ENCODE peak calls at places on chromosomes 3 and 15, in eight cellular contexts. Y is AG09319, X is psoas muscle, F is nephron progenitor cell, A is progenitor cell of endocrine pancreas, U is right lobe of liver, B is AG04450, O is Peyer's patch. W is an unnamed sample.
A peak's percentile ranks its signal among the peaks of the same experiment; 100 is the strongest.

GRCh38 chr3:124059580-124059979 is 67.7 kb upstream of the ROPN1 start:
- DNase-seq in O (no peak), X (no peak), A (no peak), F (no peak), Y (no peak), B (no peak), U (no peak), W (no peak)

GRCh38 chr15:31372635-31373091 is 46.0 kb downstream of the KLF13 start:
- DNase-seq in A (no peak), U (no peak), Y (peak; percentile 54), B (peak; percentile 34), X (peak; percentile 73), F (peak; percentile 45), O (no peak), W (peak; percentile 89)

GRCh38 chr15:49452595-49452994 is 29.6 kb downstream of the FGF7 start:
- DNase-seq in X (no peak), F (no peak), O (no peak), A (no peak), U (no peak), Y (no peak), B (no peak), W (no peak)

GRCh38 chr15:41849861-41850260 is 11.2 kb downstream of the PLA2G4B start:
- DNase-seq in O (no peak), B (no peak), F (no peak), U (no peak), A (no peak), X (no peak), Y (no peak), W (no peak)

GRCh38 chr3:23264413-23264812 is 61.3 kb downstream of the UBE2E2 start:
- DNase-seq in X (no peak), Y (no peak), A (no peak), O (no peak), U (no peak), F (no peak), B (peak; percentile 24), W (no peak)

GRCh38 chr15:33742807-33743206 is 225.5 kb upstream of the CHRM5 start:
- DNase-seq in X (no peak), B (no peak), Y (no peak), U (no peak), F (no peak), O (no peak), A (no peak), W (no peak)

GRCh38 chr3:20080956-20081554 is 40.8 kb downstream of the KAT2B start:
- DNase-seq in A (no peak), O (peak; percentile 69), F (peak; percentile 47), Y (no peak), U (peak; percentile 94), X (peak; percentile 81), B (no peak), W (peak; percentile 15)

GRCh38 chr3:71859128-71859519 is 74.2 kb upstream of the PROK2 start:
- DNase-seq in A (no peak), B (no peak), Y (no peak), X (no peak), U (no peak), F (no peak), O (no peak), W (no peak)

DNA sequence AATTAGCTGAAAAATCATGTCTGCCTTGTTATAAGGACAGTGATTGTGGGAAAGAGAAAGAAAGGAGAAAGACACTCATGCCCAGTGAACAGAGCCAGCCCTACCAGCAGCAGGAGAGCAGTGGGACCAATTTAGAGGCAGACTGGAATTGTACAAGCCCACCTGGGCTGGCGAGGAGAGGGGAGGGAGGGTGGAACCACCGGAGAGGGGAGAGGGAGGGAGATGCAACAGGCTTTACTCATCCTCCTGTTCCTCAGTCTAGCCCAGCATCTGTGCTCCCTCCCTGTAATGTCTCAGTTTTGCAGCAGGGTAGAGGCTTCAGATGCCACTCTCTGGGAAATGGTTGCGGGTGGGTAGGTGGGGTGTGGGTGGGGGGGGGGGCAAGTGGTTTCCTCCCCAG is 54.7 kb downstream of the RAB11A start:
- DNase-seq in Y (no peak), B (no peak), O (no peak), F (no peak), A (no peak), U (no peak), X (no peak), W (no peak)
- TF ChIP-seq CTCF in Y (no peak), B (no peak), O (no peak), F (no peak), A (no peak), U (no peak), X (no peak), W (no peak)

DNA sequence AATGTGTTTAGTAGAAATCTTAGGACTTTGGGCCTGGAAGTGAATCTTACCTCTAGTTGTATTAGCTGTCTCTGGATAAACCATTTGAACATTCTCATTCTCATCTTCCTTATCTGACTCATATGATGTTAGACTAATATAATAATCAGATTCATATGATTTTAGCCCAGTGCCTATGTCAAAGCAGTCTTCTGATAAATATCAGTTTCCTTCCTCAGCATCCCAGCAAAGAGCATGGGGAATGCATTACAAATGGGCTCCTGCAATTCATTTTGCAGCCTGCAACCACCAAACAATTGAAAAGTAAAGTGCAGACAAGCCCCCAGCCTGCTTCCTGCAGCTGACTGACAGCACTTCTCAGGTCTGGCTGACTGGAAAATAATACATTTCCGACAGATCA is 78.2 kb upstream of the STAC start:
- DNase-seq in X (no peak), U (no peak), O (no peak), A (no peak), F (no peak), Y (no peak), B (no peak), W (no peak)
- TF ChIP-seq CTCF in X (no peak), U (no peak), O (no peak), A (no peak), F (no peak), Y (no peak), B (no peak), W (no peak)

GRCh38 chr3:157512534-157512933 is 9.3 kb upstream of the VEPH1 start:
- DNase-seq in B (no peak), U (no peak), F (no peak), O (no peak), A (no peak), Y (no peak), X (no peak), W (no peak)
- TF ChIP-seq CTCF in B (no peak), U (no peak), F (no peak), O (no peak), A (no peak), Y (no peak), X (no peak), W (no peak)

GRCh38 chr3:42654331-42655201 is 1.1 kb downstream of the ZBTB47 start:
- DNase-seq in Y (no peak), A (peak; percentile 57), O (no peak), F (peak; percentile 76), B (no peak), U (no peak), X (peak; percentile 77), W (peak; percentile 71)
- TF ChIP-seq CTCF in Y (peak; percentile 17), A (peak; percentile 42), O (no peak), F (no peak), B (no peak), U (no peak), X (no peak), W (no peak)

DNA sequence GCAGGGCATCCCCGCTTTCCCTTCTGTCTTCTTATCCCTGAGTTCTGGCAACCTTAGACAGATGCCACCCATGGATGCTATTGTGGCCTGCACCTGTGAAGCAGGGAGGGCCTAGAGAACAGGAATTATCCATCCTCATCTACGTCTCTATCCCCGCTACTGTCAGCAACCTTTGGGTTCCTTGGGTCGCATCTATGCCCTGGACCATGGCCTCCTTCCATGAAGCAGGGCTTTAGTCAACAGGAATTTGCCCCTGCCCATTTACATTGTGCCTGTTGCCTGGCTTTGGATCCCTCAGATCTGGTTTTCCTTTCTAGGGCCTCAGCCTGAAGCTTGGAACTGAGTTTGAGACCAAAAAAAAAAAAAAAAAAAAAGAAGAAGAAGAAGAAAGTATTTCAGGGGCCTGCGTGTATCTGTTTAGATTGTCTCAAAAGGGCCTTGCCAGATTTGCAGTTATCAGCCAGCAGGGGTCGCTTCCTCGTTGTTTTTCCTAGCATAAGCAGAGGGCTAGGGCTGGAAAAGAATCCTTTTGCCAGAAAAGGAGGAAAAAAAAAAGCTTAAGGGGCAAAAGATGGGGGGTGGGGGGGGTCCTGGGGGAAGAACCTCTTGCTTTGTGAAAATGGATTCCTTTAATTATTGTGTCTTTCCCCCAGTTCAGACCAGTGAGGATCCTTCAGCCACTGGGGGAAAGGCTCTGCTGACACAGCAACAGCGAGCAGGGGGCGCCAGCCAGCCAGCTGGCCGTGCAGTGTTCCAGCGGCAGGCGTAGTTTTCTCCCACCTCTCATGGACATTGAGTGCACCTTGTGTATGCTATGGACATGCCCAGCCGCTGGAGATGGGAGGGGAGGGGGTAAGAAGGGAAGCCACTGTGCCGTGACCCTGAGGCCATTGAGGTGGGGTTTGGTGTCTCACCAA is 65.7 kb upstream of the ALDH1L1 start:
- DNase-seq in X (peak; percentile 66), O (peak; percentile 60), Y (peak; percentile 30), B (peak; percentile 46), A (no peak), U (no peak), F (peak; percentile 57), W (peak; percentile 56)
- TF ChIP-seq CTCF in X (peak; percentile 58), O (peak; percentile 21), Y (peak; percentile 55), B (peak; percentile 70), A (peak; percentile 63), U (peak; percentile 62), F (peak; percentile 38), W (peak; percentile 58)

GRCh38 chr3:8938021-8938420 is 25.3 kb downstream of the RAD18 start:
- DNase-seq in U (no peak), Y (no peak), O (no peak), A (no peak), F (no peak), X (no peak), B (no peak), W (no peak)
- TF ChIP-seq CTCF in U (peak; percentile 38), Y (peak; percentile 26), O (peak; percentile 5), A (peak; percentile 45), F (peak; percentile 34), X (no peak), B (peak; percentile 48), W (peak; percentile 31)

GRCh38 chr3:195906865-195907729 is 1.3 kb downstream of the TNK2 start:
- DNase-seq in A (no peak), B (no peak), X (peak; percentile 60), Y (no peak), U (peak; percentile 61), O (peak; percentile 80), F (no peak), W (no peak)
- TF ChIP-seq CTCF in A (no peak), B (no peak), X (no peak), Y (no peak), U (no peak), O (no peak), F (no peak), W (no peak)

DNA sequence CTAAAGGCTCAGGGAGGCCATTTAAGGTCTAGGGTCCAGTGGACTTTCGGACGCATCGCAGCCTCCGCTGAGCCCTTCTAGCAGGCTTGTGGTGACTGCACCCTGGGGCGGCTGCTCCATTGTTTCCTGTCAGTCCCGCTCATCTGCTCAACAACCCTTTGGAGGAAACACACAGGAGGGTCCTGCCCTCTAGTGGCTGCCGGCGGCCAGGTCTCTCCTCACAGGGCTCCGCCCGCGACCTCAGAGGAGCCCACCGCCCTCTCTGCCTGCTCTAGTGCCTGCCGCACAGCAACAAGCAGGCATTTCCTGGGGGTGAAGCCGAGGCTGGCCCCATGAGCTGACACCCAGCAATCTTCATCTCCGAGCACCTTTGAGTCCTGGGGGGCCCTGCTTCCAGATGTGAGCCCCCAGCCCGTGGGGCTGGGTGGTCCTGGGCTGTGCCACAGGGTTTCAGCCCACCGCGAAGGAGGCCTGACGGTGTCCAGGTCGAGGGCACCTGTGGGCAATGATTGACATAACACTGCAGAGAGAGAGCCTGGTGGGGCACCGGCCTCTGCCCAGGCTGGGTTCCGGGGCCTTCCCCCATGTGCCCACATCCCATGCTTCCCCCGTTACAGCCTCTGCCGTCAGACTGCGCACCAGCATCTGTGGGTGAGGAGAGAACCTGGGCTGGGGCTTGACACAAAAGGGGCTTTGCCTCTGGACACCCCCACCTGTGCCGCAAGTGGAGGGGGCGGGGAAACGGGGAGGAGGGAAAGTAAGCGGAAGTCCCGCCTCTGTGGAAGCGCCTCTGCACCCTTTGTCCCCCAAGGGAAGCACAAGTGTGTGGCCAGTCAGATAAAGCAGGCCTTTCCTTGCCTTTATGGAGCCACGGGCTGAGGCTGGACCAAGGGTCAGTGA is 27.0 kb upstream of the SFMBT1 start:
- DNase-seq in X (peak; percentile 85), B (peak; percentile 24), Y (peak; percentile 32), F (peak; percentile 90), U (peak; percentile 87), A (peak; percentile 72), O (peak; percentile 95), W (peak; percentile 97)
- TF ChIP-seq CTCF in X (peak; percentile 90), B (peak; percentile 92), Y (peak; percentile 98), F (peak; percentile 94), U (peak; percentile 97), A (peak; percentile 94), O (peak; percentile 97), W (peak; percentile 84)

W was measured in glutamatergic neuron.